ENCODE peak calls at places on chromosomes 12 and 14, in seven cellular contexts. B is GM23338, Q is fibroblast of lung, O is GM23248, F is HCT116, P is DND-41, G is astrocyte. V is an unnamed sample.

GRCh38 chr12:90090929-90091651 is 382.5 kb upstream of the ATP2B1 start:
- DNase-seq in B (no peak), Q (peak; percentile 97), O (peak; percentile 97), F (peak; percentile 97), P (no peak), G (peak; percentile 97), V (peak; percentile 78)

GRCh38 chr14:71354801-71355200 is 447.5 kb downstream of the PCNX1 start:
- DNase-seq in B (peak; percentile 59), Q (peak; percentile 79), O (peak; percentile 32), F (no peak), P (no peak), G (peak; percentile 69), V (no peak)

GRCh38 chr12:101925352-101925751 is 48.0 kb downstream of the DRAM1 start:
- DNase-seq in B (no peak), Q (peak; percentile 100), O (peak; percentile 98), F (no peak), P (no peak), G (peak; percentile 100), V (peak; percentile 60)

GRCh38 chr14:99420711-99421110 is 59.9 kb downstream of the SETD3 start:
- DNase-seq in B (peak; percentile 56), Q (peak; percentile 13), O (no peak), F (no peak), P (no peak), G (peak; percentile 15), V (no peak)

GRCh38 chr12:111754671-111755070 is 12.1 kb upstream of the ALDH2 start:
- DNase-seq in B (no peak), Q (no peak), O (no peak), F (no peak), P (no peak), G (no peak), V (no peak)

GRCh38 chr14:88825078-88825458 is 617 bp downstream of the TTC8 start:
- DNase-seq in B (no peak), Q (peak; percentile 45), O (peak; percentile 63), F (no peak), P (no peak), G (peak; percentile 25), V (no peak)

GRCh38 chr14:49972840-49973239 is 80.0 kb downstream of the ARF6 start:
- DNase-seq in B (no peak), Q (peak; percentile 94), O (peak; percentile 96), F (peak; percentile 71), P (no peak), G (peak; percentile 93), V (peak; percentile 74)

GRCh38 chr14:36271939-36272907 is 48.2 kb downstream of the MBIP start:
- DNase-seq in B (peak; percentile 56), Q (peak; percentile 20), O (peak; percentile 33), F (no peak), P (no peak), G (peak; percentile 0), V (no peak)

GRCh38 chr12:79549531-79550271 is 141.1 kb downstream of the PAWR start:
- DNase-seq in B (no peak), Q (peak; percentile 94), O (peak; percentile 18), F (no peak), P (no peak), G (peak; percentile 92), V (peak; percentile 54)

GRCh38 chr14:58166005-58166983 is 14.3 kb upstream of the ARMH4 start:
- DNase-seq in B (peak; percentile 96), Q (peak; percentile 78), O (peak; percentile 81), F (peak; percentile 62), P (peak; percentile 71), G (peak; percentile 70), V (peak; percentile 91)

GRCh38 chr14:100523536-100524025 is 63.6 kb downstream of the BEGAIN start:
- DNase-seq in B (no peak), Q (no peak), O (no peak), F (no peak), P (no peak), G (no peak), V (no peak)

GRCh38 chr12:43914923-43915468 is 79.1 kb downstream of the TMEM117 start:
- DNase-seq in B (peak; percentile 63), Q (peak; percentile 6), O (peak; percentile 21), F (no peak), P (no peak), G (no peak), V (peak; percentile 8)

GRCh38 chr12:121061831-121062230 is 22.8 kb upstream of the OASL start:
- DNase-seq in B (no peak), Q (no peak), O (peak; percentile 32), F (peak; percentile 10), P (no peak), G (no peak), V (no peak)

GRCh38 chr12:91037301-91037700 is 20.5 kb downstream of the KERA start:
- DNase-seq in B (no peak), Q (no peak), O (peak; percentile 6), F (no peak), P (no peak), G (no peak), V (no peak)

GRCh38 chr12:19992311-19992710 is 376.0 kb upstream of the PDE3A start:
- DNase-seq in B (no peak), Q (no peak), O (no peak), F (no peak), P (no peak), G (no peak), V (peak; percentile 23)
- TF ChIP-seq EZH2 in B (no peak), Q (no peak), O (no peak), F (no peak), P (no peak), G (no peak), V (no peak)

DNA sequence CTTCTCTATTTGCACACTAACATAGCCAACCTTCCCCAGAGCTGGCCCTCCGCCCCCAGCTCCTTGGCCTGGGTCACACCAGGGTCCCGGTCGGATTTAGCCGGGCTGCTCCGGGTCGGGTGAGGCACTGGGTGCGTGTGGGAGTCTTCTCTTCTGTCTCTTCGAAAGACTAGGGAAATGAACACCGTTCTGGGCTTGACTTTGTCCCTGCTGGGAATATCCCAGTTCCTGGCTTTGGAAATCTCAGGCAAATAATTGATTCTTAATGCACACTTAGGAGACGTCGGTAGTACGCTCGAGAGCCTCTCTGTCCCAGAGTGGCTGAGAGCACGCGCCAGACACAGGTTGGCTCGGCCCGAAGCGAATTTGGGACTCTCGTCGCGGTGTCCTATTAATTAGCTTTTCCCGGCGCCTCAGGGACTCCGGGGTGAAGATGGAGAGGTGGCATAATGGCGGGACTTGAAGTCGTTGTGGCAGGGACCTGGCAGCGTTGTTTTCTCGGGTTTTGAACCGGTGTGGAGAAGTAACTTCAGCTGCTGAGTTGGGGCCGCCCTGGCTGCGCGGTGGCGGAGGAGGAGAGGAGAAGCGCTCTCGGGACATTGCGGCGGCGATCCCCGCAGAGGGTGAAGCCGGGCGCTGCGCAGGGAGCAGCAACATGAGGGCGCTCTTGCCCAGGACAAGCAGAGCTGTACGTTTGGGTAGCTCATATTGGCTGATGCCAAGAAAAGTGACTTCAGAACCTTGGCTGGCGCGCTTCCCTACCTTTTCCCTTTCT is 7.5 kb downstream of the FOXG1 start:
- DNase-seq in B (peak; percentile 94), Q (peak; percentile 57), O (peak; percentile 73), F (no peak), P (no peak), G (peak; percentile 36), V (peak; percentile 37)
- TF ChIP-seq EZH2 in B (peak; percentile 96), Q (peak; percentile 31), O (peak; percentile 70), F (no peak), P (no peak), G (peak; percentile 52), V (peak; percentile 96)

GRCh38 chr12:49341777-49342065 is 4.7 kb upstream of the C1QL4 start:
- DNase-seq in B (no peak), Q (no peak), O (no peak), F (no peak), P (no peak), G (no peak), V (no peak)

GRCh38 chr12:49342066-49342913 is 4.4 kb upstream of the DNAJC22 start:
- DNase-seq in B (peak; percentile 98), Q (peak; percentile 64), O (peak; percentile 81), F (peak; percentile 79), P (peak; percentile 69), G (peak; percentile 39), V (peak; percentile 93)

GRCh38 chr12:49344486-49345047 is 2.1 kb upstream of the DNAJC22 start:
- DNase-seq in B (peak; percentile 17), Q (no peak), O (no peak), F (no peak), P (no peak), G (no peak), V (no peak)

GRCh38 chr12:49340971-49341776 is 4.2 kb upstream of the C1QL4 start:
- DNase-seq in B (peak; percentile 40), Q (no peak), O (no peak), F (no peak), P (no peak), G (no peak), V (no peak)

DNA sequence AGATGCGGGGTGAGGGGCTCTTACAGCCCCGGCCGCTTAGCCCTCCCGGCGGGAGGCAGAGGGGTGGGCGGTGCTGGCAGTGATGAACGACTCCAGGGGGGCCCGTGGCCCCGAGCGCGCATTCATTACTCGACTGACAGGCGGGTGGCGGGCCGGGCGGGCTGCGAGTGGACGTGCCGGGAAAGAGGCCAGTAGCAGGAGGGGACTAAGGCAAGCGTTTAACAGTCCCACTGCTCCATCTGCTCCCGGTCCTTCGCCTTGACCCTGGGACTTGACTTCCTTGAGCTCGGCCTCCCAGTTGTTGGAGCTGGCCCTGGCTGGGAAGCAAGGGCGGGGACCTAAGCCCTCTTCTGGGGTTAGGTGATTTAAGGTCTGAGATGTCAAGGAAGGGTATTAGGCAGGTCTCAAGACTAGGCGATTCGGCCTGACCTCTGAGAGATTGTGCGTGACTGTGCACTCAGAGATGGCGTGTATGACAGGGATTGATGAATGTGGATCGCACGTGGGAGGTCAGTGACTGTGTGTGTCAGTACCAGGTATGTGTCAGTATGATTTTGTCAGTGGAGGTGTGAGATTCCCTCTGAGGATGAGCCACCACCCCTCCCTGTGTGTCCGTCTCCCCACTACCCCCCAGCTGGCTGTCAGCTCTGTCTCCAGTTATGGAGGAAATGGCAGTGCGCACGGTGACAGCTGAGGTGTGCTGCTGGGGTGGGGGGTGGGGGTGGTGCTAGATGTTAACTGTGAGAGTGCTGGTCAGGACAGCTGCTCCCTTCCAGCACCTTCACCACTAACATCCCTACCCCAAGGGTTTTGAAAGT is 3.6 kb upstream of the DNAJC22 start:
- DNase-seq in B (peak; percentile 46), Q (no peak), O (peak; percentile 33), F (no peak), P (no peak), G (no peak), V (peak; percentile 32)
- TF ChIP-seq EZH2 in B (peak; percentile 74), Q (no peak), O (no peak), F (no peak), P (no peak), G (no peak), V (no peak)

DNA sequence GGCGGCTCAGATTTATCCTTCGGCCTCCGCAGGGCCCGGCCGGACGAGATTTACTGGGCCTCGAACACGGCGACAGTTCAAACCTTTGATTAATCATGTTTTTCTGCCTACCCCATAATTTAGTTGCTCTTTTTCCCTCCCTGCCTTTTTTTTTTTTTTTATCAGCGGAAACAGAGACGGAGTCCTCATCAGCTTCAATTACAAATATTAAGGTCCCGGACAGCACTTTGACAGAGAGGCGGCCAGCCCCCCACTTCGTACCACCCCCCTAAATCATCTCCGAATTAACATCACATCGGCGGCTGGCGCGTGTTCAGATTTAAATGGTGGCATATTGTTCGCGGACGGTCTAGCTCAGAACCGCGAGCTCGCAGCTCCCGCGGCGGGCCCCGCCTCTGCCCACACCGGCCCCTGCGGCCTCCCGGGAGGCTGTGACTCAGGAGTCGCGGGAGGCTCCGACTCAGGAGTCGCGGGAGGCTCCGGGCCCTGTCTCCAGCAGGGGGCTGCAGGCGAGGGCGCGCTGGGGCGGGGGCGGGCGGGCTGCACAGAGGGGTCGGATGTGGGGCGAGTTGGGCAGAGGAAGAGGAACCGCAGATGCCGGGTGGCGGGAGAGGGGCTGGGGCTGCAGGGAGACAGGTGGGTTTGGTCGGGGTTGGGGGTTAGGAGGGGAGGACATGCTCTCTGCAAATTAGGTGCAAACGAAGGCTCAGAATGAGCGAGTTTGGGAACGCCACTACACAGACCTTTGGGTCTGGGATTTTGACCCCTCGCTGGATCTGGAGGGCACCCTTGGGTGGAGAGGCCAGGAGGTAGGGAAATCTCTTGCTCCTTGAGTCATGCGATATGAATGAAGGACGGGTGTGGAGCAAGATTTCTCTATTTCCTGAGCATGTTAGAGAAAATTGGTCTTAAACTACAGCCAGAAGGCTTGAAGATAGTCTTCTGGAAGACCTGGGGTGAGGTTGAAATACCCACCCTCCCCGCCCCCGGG is 19.6 kb upstream of the ATP5MC2 start:
- DNase-seq in B (peak; percentile 70), Q (peak; percentile 69), O (peak; percentile 92), F (peak; percentile 36), P (peak; percentile 46), G (peak; percentile 32), V (peak; percentile 85)
- TF ChIP-seq EZH2 in B (peak; percentile 67), Q (no peak), O (no peak), F (no peak), P (peak; percentile 72), G (no peak), V (peak; percentile 92)